ENCODE peak calls at places on chromosomes 1 and 21, in seven cellular contexts. One of them, this sample, is unnamed.
A peak's percentile ranks its signal among the peaks of the same experiment; 100 is the strongest.

GRCh38 chr1:153728305-153729066 is 636 bp downstream of the INTS3 start:
- DNase-seq in K562: peak; percentile 49
- DNase-seq in H1: no peak
- DNase-seq in HCT116: no peak
- DNase-seq in endothelial cell of umbilical vein: peak; percentile 48
- DNase-seq in SK-N-SH: peak; percentile 55
- DNase-seq in GM12878: no peak
- DNase-seq in this sample: no peak

GRCh38 chr1:4380564-4381168 is 273.7 kb upstream of the AJAP1 start:
- DNase-seq in SK-N-SH: no peak
- DNase-seq in K562: no peak
- DNase-seq in H1: no peak
- DNase-seq in GM12878: no peak
- DNase-seq in endothelial cell of umbilical vein: no peak
- DNase-seq in HCT116: no peak
- DNase-seq in this sample: no peak

GRCh38 chr1:61692155-61692783 is 32.7 kb downstream of the TM2D1 start:
- DNase-seq in H1: no peak
- DNase-seq in HCT116: no peak
- DNase-seq in K562: no peak
- DNase-seq in SK-N-SH: no peak
- DNase-seq in endothelial cell of umbilical vein: peak; percentile 16
- DNase-seq in GM12878: no peak
- DNase-seq in this sample: no peak

GRCh38 chr1:212284332-212284743 is 872 bp upstream of the PPP2R5A start:
- DNase-seq in GM12878: no peak
- DNase-seq in H1: no peak
- DNase-seq in K562: no peak
- DNase-seq in SK-N-SH: no peak
- DNase-seq in endothelial cell of umbilical vein: no peak
- DNase-seq in HCT116: no peak
- DNase-seq in this sample: no peak

GRCh38 chr1:52636701-52637695 is 4.0 kb downstream of the SHISAL2A start:
- DNase-seq in GM12878: peak; percentile 87
- DNase-seq in SK-N-SH: no peak
- DNase-seq in endothelial cell of umbilical vein: no peak
- DNase-seq in K562: no peak
- DNase-seq in HCT116: no peak
- DNase-seq in H1: no peak
- DNase-seq in this sample: no peak

GRCh38 chr1:2862441-2863148 is 61.1 kb upstream of the TTC34 start:
- DNase-seq in HCT116: no peak
- DNase-seq in H1: no peak
- DNase-seq in endothelial cell of umbilical vein: no peak
- DNase-seq in SK-N-SH: no peak
- DNase-seq in K562: no peak
- DNase-seq in GM12878: no peak
- DNase-seq in this sample: no peak

GRCh38 chr1:234164098-234164709 is 209.1 kb upstream of the COA6 start:
- DNase-seq in H1: no peak
- DNase-seq in endothelial cell of umbilical vein: no peak
- DNase-seq in K562: no peak
- DNase-seq in GM12878: no peak
- DNase-seq in SK-N-SH: no peak
- DNase-seq in HCT116: no peak
- DNase-seq in this sample: no peak

GRCh38 chr1:97904528-97904927 is 16.3 kb downstream of the DPYD start:
- DNase-seq in GM12878: no peak
- DNase-seq in HCT116: no peak
- DNase-seq in SK-N-SH: no peak
- DNase-seq in K562: no peak
- DNase-seq in H1: no peak
- DNase-seq in endothelial cell of umbilical vein: peak; percentile 14
- DNase-seq in this sample: no peak

GRCh38 chr1:198056255-198056654 is 100.5 kb upstream of the NEK7 start:
- DNase-seq in GM12878: no peak
- DNase-seq in HCT116: no peak
- DNase-seq in endothelial cell of umbilical vein: no peak
- DNase-seq in SK-N-SH: peak; percentile 2
- DNase-seq in H1: peak; percentile 5
- DNase-seq in K562: no peak
- DNase-seq in this sample: no peak

GRCh38 chr21:35829014-35829525 is 231.3 kb downstream of the SETD4 start:
- DNase-seq in HCT116: no peak
- DNase-seq in endothelial cell of umbilical vein: no peak
- DNase-seq in SK-N-SH: no peak
- DNase-seq in GM12878: no peak
- DNase-seq in K562: no peak
- DNase-seq in H1: no peak
- DNase-seq in this sample: no peak

GRCh38 chr1:229825042-229825441 is 199.0 kb downstream of the URB2 start:
- DNase-seq in SK-N-SH: no peak
- DNase-seq in K562: no peak
- DNase-seq in H1: no peak
- DNase-seq in GM12878: no peak
- DNase-seq in endothelial cell of umbilical vein: no peak
- DNase-seq in HCT116: no peak
- DNase-seq in this sample: no peak

GRCh38 chr1:74570797-74571492 is 58.5 kb upstream of the LRRC53 start:
- DNase-seq in endothelial cell of umbilical vein: no peak
- DNase-seq in H1: no peak
- DNase-seq in GM12878: no peak
- DNase-seq in K562: no peak
- DNase-seq in HCT116: no peak
- DNase-seq in SK-N-SH: peak; percentile 17
- DNase-seq in this sample: no peak

GRCh38 chr1:244087611-244088010 is 36.5 kb downstream of the ZBTB18 start:
- DNase-seq in endothelial cell of umbilical vein: no peak
- DNase-seq in K562: no peak
- DNase-seq in H1: no peak
- DNase-seq in GM12878: no peak
- DNase-seq in HCT116: no peak
- DNase-seq in SK-N-SH: no peak
- DNase-seq in this sample: no peak

GRCh38 chr1:154856544-154856943 is 13.5 kb downstream of the KCNN3 start:
- DNase-seq in K562: no peak
- DNase-seq in H1: no peak
- DNase-seq in SK-N-SH: no peak
- DNase-seq in HCT116: no peak
- DNase-seq in endothelial cell of umbilical vein: no peak
- DNase-seq in GM12878: no peak
- DNase-seq in this sample: no peak

DNA sequence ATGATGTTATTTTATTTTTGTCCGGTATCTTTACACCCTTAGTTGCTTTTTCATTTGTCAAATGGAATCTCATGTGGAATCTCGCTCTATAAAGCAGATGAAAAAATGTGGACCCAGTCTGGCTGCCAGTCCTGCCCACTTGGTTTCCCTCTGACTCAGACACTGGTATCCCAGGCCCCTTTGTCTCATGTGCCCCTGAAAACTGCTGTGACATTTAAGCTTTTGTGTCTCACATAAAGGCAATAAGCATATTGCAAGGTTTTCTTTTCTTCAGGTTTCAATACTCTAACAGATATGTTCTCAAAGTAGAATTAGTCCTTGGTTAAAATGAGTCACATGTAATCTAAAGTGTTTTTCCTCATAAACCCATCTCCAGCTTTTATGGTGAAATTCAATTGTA is 183.3 kb downstream of the ST6GALNAC3 start:
- DNase-seq in H1: no peak
- DNase-seq in endothelial cell of umbilical vein: peak; percentile 20
- DNase-seq in SK-N-SH: no peak
- DNase-seq in K562: no peak
- DNase-seq in GM12878: no peak
- DNase-seq in HCT116: no peak
- DNase-seq in this sample: no peak
- H3K9ac ChIP-seq in H1: no peak overlapping the region
- H3K9ac ChIP-seq in endothelial cell of umbilical vein: no peak overlapping the region
- H3K9ac ChIP-seq in SK-N-SH: no peak overlapping the region
- H3K9ac ChIP-seq in K562: no peak overlapping the region
- H3K9ac ChIP-seq in GM12878: no peak overlapping the region
- H3K9ac ChIP-seq in HCT116: no peak overlapping the region
- H3K9ac ChIP-seq in this sample: no peak overlapping the region

GRCh38 chr1:30755334-30755733 is 2.2 kb downstream of the LAPTM5 start:
- DNase-seq in endothelial cell of umbilical vein: no peak
- DNase-seq in H1: no peak
- DNase-seq in SK-N-SH: no peak
- DNase-seq in K562: no peak
- DNase-seq in GM12878: no peak
- DNase-seq in HCT116: no peak
- DNase-seq in this sample: no peak

GRCh38 chr1:30756206-30756544 is 1.4 kb downstream of the LAPTM5 start:
- DNase-seq in GM12878: no peak
- DNase-seq in H1: no peak
- DNase-seq in HCT116: no peak
- DNase-seq in SK-N-SH: no peak
- DNase-seq in endothelial cell of umbilical vein: no peak
- DNase-seq in K562: no peak
- DNase-seq in this sample: no peak

GRCh38 chr1:30757196-30757949 is at the start of gene LAPTM5:
- DNase-seq in K562: no peak
- DNase-seq in endothelial cell of umbilical vein: peak; percentile 48
- DNase-seq in H1: no peak
- DNase-seq in GM12878: no peak
- DNase-seq in SK-N-SH: no peak
- DNase-seq in HCT116: no peak
- DNase-seq in this sample: no peak

GRCh38 chr1:30755746-30756145 is 1.8 kb downstream of the LAPTM5 start:
- DNase-seq in H1: no peak
- DNase-seq in endothelial cell of umbilical vein: no peak
- DNase-seq in HCT116: no peak
- DNase-seq in SK-N-SH: no peak
- DNase-seq in GM12878: no peak
- DNase-seq in K562: no peak
- DNase-seq in this sample: no peak

GRCh38 chr1:30756545-30757195 is 904 bp downstream of the LAPTM5 start:
- DNase-seq in H1: no peak
- DNase-seq in K562: peak; percentile 48
- DNase-seq in HCT116: no peak
- DNase-seq in endothelial cell of umbilical vein: peak; percentile 49
- DNase-seq in SK-N-SH: no peak
- DNase-seq in GM12878: no peak
- DNase-seq in this sample: no peak
- TF ChIP-seq POLR2AphosphoS5 in H1: no peak
- TF ChIP-seq POLR2AphosphoS5 in K562: no peak
- TF ChIP-seq POLR2AphosphoS5 in HCT116: no peak
- TF ChIP-seq POLR2AphosphoS5 in endothelial cell of umbilical vein: no peak
- TF ChIP-seq POLR2AphosphoS5 in SK-N-SH: no peak
- TF ChIP-seq POLR2AphosphoS5 in GM12878: peak; percentile 10
- TF ChIP-seq POLR2AphosphoS5 in this sample: no peak

GRCh38 chr1:246699095-246699735 is 25.0 kb upstream of the SCCPDH start:
- DNase-seq in SK-N-SH: peak; percentile 86
- DNase-seq in GM12878: peak; percentile 76
- DNase-seq in K562: peak; percentile 86
- DNase-seq in H1: no peak
- DNase-seq in endothelial cell of umbilical vein: peak; percentile 93
- DNase-seq in HCT116: peak; percentile 85
- DNase-seq in this sample: peak; percentile 69
- H3K9ac ChIP-seq in SK-N-SH: peak overlapping the region; percentile 65
- H3K9ac ChIP-seq in GM12878: peak overlapping the region; percentile 26
- H3K9ac ChIP-seq in K562: peak overlapping the region; percentile 53
- H3K9ac ChIP-seq in H1: no peak overlapping the region
- H3K9ac ChIP-seq in endothelial cell of umbilical vein: peak overlapping the region; percentile 45
- H3K9ac ChIP-seq in HCT116: peak overlapping the region; percentile 44
- H3K9ac ChIP-seq in this sample: peak overlapping the region; percentile 18

GRCh38 chr1:146007048-146007784 is 10.8 kb upstream of the TXNIP start:
- DNase-seq in endothelial cell of umbilical vein: peak; percentile 84
- DNase-seq in HCT116: peak; percentile 66
- DNase-seq in K562: peak; percentile 53
- DNase-seq in SK-N-SH: peak; percentile 65
- DNase-seq in H1: no peak
- DNase-seq in GM12878: peak; percentile 72
- DNase-seq in this sample: peak; percentile 73
- TF ChIP-seq POLR2AphosphoS5 in endothelial cell of umbilical vein: no peak
- TF ChIP-seq POLR2AphosphoS5 in HCT116: no peak
- TF ChIP-seq POLR2AphosphoS5 in K562: no peak
- TF ChIP-seq POLR2AphosphoS5 in SK-N-SH: no peak
- TF ChIP-seq POLR2AphosphoS5 in H1: no peak
- TF ChIP-seq POLR2AphosphoS5 in GM12878: no peak
- TF ChIP-seq POLR2AphosphoS5 in this sample: no peak

GRCh38 chr1:1380860-1381259 is 5.9 kb upstream of the AURKAIP1 start:
- DNase-seq in GM12878: no peak
- DNase-seq in endothelial cell of umbilical vein: no peak
- DNase-seq in HCT116: no peak
- DNase-seq in H1: no peak
- DNase-seq in SK-N-SH: no peak
- DNase-seq in K562: no peak
- DNase-seq in this sample: no peak
- H3K9ac ChIP-seq in GM12878: no peak overlapping the region
- H3K9ac ChIP-seq in endothelial cell of umbilical vein: no peak overlapping the region
- H3K9ac ChIP-seq in HCT116: no peak overlapping the region
- H3K9ac ChIP-seq in H1: no peak overlapping the region
- H3K9ac ChIP-seq in SK-N-SH: no peak overlapping the region
- H3K9ac ChIP-seq in K562: no peak overlapping the region
- H3K9ac ChIP-seq in this sample: no peak overlapping the region

GRCh38 chr21:46247699-46248460 is 19.3 kb upstream of the LSS start:
- DNase-seq in endothelial cell of umbilical vein: no peak
- DNase-seq in HCT116: no peak
- DNase-seq in SK-N-SH: no peak
- DNase-seq in K562: no peak
- DNase-seq in H1: no peak
- DNase-seq in GM12878: no peak
- DNase-seq in this sample: no peak
- TF ChIP-seq POLR2AphosphoS5 in endothelial cell of umbilical vein: no peak
- TF ChIP-seq POLR2AphosphoS5 in HCT116: no peak
- TF ChIP-seq POLR2AphosphoS5 in SK-N-SH: no peak
- TF ChIP-seq POLR2AphosphoS5 in K562: no peak
- TF ChIP-seq POLR2AphosphoS5 in H1: peak; percentile 30
- TF ChIP-seq POLR2AphosphoS5 in GM12878: no peak
- TF ChIP-seq POLR2AphosphoS5 in this sample: no peak

DNA sequence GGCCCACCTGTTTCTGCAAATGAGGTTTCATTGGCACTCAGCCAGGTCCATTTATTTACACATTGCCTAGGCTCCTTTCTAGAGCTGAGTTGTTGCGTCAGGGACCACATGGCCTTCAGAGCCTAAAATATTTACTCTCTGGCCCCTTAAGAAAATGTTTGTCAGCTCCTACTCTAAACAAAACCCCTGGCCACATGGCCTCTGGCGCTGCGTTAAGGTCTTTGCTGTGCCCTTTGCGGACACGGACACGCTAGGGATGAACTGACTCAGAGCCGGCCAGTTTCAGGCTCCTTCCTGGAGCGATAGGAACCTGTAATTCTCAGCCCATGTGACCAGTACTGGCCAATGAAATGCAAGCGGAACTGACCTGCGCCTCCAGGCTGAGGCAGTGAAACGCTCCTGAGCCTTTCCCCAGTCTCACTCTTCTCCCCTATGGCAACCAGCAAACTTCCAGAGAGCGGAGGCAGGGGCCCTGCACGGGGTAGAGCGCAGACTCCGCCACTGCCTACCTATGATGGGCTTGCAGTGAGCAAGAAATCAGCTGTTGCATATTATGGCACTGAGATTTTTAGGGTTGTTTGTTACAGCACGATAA is 160.3 kb downstream of the ETS2 start:
- DNase-seq in HCT116: no peak
- DNase-seq in SK-N-SH: peak; percentile 29
- DNase-seq in endothelial cell of umbilical vein: no peak
- DNase-seq in H1: no peak
- DNase-seq in K562: peak; percentile 76
- DNase-seq in GM12878: no peak
- DNase-seq in this sample: no peak
- H3K9ac ChIP-seq in HCT116: no peak overlapping the region
- H3K9ac ChIP-seq in SK-N-SH: no peak overlapping the region
- H3K9ac ChIP-seq in endothelial cell of umbilical vein: no peak overlapping the region
- H3K9ac ChIP-seq in H1: no peak overlapping the region
- H3K9ac ChIP-seq in K562: no peak overlapping the region
- H3K9ac ChIP-seq in GM12878: no peak overlapping the region
- H3K9ac ChIP-seq in this sample: no peak overlapping the region

This sample was measured in SK-N-MC.